ENCODE peak calls at places on chromosomes 11 and 22, in four cellular contexts. K is brain microvascular endothelial cell, Z is Peyer's patch, N is IMR-90. R is an unnamed sample.

GRCh38 chr11:66172146-66172545 is 96.3 kb upstream of the RAB1B start:
- DNase-seq in K (peak), Z (no peak), N (peak), R (no peak)

GRCh38 chr11:75320643-75321042 is 30.8 kb downstream of the ARRB1 start:
- DNase-seq in Z (no peak), K (no peak), N (no peak), R (peak)

GRCh38 chr11:110075087-110075821 is 17.9 kb upstream of the ZC3H12C start:
- DNase-seq in N (no peak), Z (no peak), K (no peak), R (no peak)

GRCh38 chr11:13220148-13220547 is 57.4 kb upstream of the BMAL1 start:
- DNase-seq in N (no peak), K (no peak), Z (no peak), R (no peak)

GRCh38 chr22:35400335-35400680 is 368 bp downstream of the MCM5 start:
- DNase-seq in N (no peak), Z (peak), K (no peak), R (no peak)

GRCh38 chr11:1150769-1151365 is 6.9 kb upstream of the MUC5AC start:
- DNase-seq in K (peak), N (peak), Z (peak), R (no peak)

GRCh38 chr22:39488563-39489083 is 13.5 kb upstream of the MIEF1 start:
- DNase-seq in K (no peak), Z (no peak), N (no peak), R (no peak)

GRCh38 chr11:46537851-46538295 is 56.0 kb downstream of the AMBRA1 start:
- DNase-seq in K (peak), N (peak), Z (peak), R (peak)

GRCh38 chr11:71352226-71352625 is 96.0 kb downstream of the DHCR7 start:
- DNase-seq in N (no peak), Z (no peak), K (no peak), R (no peak)

GRCh38 chr11:134362192-134362901 is 30.6 kb downstream of the GLB1L2 start:
- DNase-seq in Z (no peak), N (no peak), K (no peak), R (peak)

GRCh38 chr11:115477410-115477809 is 26.8 kb downstream of the CADM1 start:
- DNase-seq in N (no peak), K (no peak), Z (no peak), R (no peak)

GRCh38 chr22:19011075-19011474 is 75.0 kb upstream of the PRODH start:
- DNase-seq in K (no peak), N (no peak), Z (no peak), R (no peak)

GRCh38 chr11:11451501-11452005 is 98.5 kb upstream of the CSNK2A3 start:
- DNase-seq in K (no peak), N (peak), Z (no peak), R (no peak)

GRCh38 chr11:59199546-59200420 is 12.9 kb downstream of the MPEG1 start:
- DNase-seq in K (no peak), Z (no peak), N (no peak), R (no peak)

GRCh38 chr11:69707156-69707555 is 3.3 kb upstream of the FGF19 start:
- DNase-seq in Z (no peak), K (no peak), N (no peak), R (no peak)

GRCh38 chr11:69705246-69705856 is 1.5 kb upstream of the FGF19 start:
- DNase-seq in N (no peak), K (no peak), Z (no peak), R (no peak)

GRCh38 chr11:69704508-69705245 is 855 bp upstream of the FGF19 start:
- DNase-seq in K (no peak), Z (no peak), N (no peak), R (no peak)

GRCh38 chr11:69703711-69704507 is at the start of gene FGF19:
- DNase-seq in Z (no peak), K (no peak), N (no peak), R (no peak)

DNA sequence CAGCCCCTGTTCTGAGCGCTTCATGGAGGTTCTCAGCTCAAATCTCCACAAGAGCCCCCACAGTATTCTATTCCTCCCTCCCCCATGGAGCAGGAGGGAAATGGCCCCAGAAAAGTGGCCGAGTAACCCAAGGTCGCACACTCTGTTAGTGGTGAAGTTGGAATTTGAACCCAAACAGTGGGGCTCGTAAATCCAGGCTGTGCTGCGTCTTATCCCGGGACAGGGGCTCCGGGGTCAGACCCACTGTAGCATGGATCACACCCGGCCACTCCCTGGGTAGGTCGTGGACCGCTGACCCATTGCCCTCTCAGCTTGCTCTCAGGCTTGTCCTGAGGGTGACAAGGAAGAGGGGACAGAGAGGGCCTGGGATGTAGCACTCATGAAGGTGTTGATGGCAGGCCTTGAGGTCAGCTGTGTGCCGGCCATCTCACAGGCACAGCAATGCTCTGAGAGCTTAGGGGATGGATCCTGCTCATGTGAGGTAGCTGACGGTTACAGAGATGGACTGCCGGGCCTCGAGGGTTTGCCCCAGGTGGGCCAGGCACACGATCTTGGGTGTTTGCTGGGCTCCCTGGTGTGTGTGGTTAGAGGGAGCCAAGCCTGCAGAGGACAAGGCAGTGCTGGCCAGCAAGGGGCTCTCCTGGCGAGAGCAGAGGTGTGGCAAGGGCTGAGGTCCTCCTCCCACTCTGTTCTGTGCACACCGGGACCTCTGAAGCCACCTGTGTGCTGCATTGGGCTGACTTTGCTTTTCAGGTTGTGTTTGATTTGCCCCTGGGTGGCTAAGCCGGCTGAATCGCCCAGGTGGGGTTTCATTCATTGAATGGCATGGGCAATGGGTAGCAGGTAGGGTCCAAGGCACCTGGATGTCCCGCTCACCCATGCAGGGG is 2.3 kb upstream of the FGF19 start:
- DNase-seq in N (no peak), Z (no peak), K (no peak), R (no peak)
- H3K4me3 ChIP-seq in N (no peak), Z (no peak), K (no peak), R (no peak)

GRCh38 chr11:131372243-131372930 is 2.0 kb downstream of the NTM start:
- DNase-seq in Z (no peak), K (no peak), N (no peak), R (no peak)

GRCh38 chr11:131370090-131370751 is at the start of gene NTM:
- DNase-seq in N (peak), Z (no peak), K (no peak), R (peak)

GRCh38 chr11:131370901-131371790 is 731 bp downstream of the NTM start:
- DNase-seq in Z (no peak), K (no peak), N (no peak), R (no peak)

GRCh38 chr11:131373326-131373725 is 2.9 kb downstream of the NTM start:
- DNase-seq in N (no peak), K (no peak), Z (no peak), R (no peak)

GRCh38 chr11:131371791-131372104 is 1.3 kb downstream of the NTM start:
- DNase-seq in Z (no peak), N (no peak), K (no peak), R (no peak)
- H3K4me3 ChIP-seq in Z (no peak), N (no peak), K (no peak), R (no peak)

GRCh38 chr11:6647282-6647679 is 8.3 kb downstream of the DCHS1 start:
- DNase-seq in Z (no peak), N (peak), K (peak), R (peak)
- H3K4me3 ChIP-seq in Z (no peak), N (no peak), K (no peak), R (no peak)

GRCh38 chr11:84722583-84723108 is 904.5 kb downstream of the DLG2 start:
- DNase-seq in N (no peak), K (no peak), Z (no peak), R (no peak)

GRCh38 chr11:84719935-84720577 is 907.1 kb downstream of the DLG2 start:
- DNase-seq in K (no peak), N (no peak), Z (no peak), R (peak)

GRCh38 chr11:84721561-84721961 is 905.6 kb downstream of the DLG2 start:
- DNase-seq in Z (no peak), K (no peak), N (no peak), R (no peak)

GRCh38 chr11:84720706-84721402 is 906.3 kb downstream of the DLG2 start:
- DNase-seq in K (no peak), Z (no peak), N (no peak), R (peak)
- H3K4me3 ChIP-seq in K (peak), Z (peak), N (peak), R (peak)

DNA sequence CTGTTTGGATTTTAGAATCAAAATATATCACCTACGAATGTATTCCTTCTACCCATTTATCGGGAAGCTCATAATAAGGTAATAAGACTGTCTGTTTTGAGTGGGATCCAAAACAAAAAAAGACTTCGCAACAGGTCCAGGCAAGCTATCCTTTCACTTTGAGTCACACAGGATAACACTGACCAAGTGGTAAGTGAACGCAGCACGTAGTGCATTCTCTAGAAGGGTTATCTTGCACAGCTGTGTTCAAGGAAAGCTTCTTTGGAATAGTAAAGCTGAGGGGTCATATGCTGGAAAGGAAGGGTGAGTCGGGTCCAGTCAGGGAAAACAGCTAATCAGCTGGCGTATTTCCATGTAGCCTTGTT is 22.3 kb upstream of the NRGN start:
- DNase-seq in Z (no peak), K (peak), N (peak), R (no peak)
- H3K4me3 ChIP-seq in Z (no peak), K (no peak), N (peak), R (peak)

GRCh38 chr11:17277024-17277584 is 565 bp downstream of the NUCB2 start:
- DNase-seq in N (peak), Z (no peak), K (peak), R (no peak)

GRCh38 chr11:17276236-17277023 is at the start of gene NUCB2:
- DNase-seq in Z (peak), K (peak), N (peak), R (peak)

GRCh38 chr11:17286332-17286731 is 9.8 kb downstream of the NUCB2 start:
- DNase-seq in Z (no peak), K (no peak), N (no peak), R (no peak)

GRCh38 chr11:17275376-17276235 is 933 bp upstream of the NUCB2 start:
- DNase-seq in Z (no peak), K (no peak), N (no peak), R (no peak)

GRCh38 chr11:17280494-17281127 is 4.1 kb downstream of the NUCB2 start:
- DNase-seq in N (peak), K (no peak), Z (no peak), R (no peak)
- H3K4me3 ChIP-seq in N (no peak), K (no peak), Z (no peak), R (no peak)

GRCh38 chr22:25884121-25884520 is 142.1 kb downstream of the MYO18B start:
- DNase-seq in Z (no peak), N (no peak), K (no peak), R (no peak)

GRCh38 chr22:25880524-25880923 is 138.5 kb downstream of the MYO18B start:
- DNase-seq in N (no peak), Z (no peak), K (no peak), R (no peak)

GRCh38 chr22:25882366-25882765 is 140.4 kb downstream of the MYO18B start:
- DNase-seq in K (no peak), Z (no peak), N (no peak), R (no peak)

GRCh38 chr22:25878933-25879332 is 136.9 kb downstream of the MYO18B start:
- DNase-seq in Z (no peak), K (no peak), N (no peak), R (no peak)

GRCh38 chr22:25881353-25881752 is 139.4 kb downstream of the MYO18B start:
- DNase-seq in K (no peak), N (no peak), Z (no peak), R (no peak)
- H3K4me3 ChIP-seq in K (no peak), N (no peak), Z (no peak), R (no peak)

GRCh38 chr11:60835472-60835871 is 6.4 kb upstream of the CCDC86 start:
- DNase-seq in N (peak), Z (no peak), K (no peak), R (no peak)

GRCh38 chr11:60831501-60832079 is 10.3 kb upstream of the CCDC86 start:
- DNase-seq in K (no peak), N (peak), Z (no peak), R (no peak)

GRCh38 chr11:60838132-60838531 is 3.8 kb upstream of the CCDC86 start:
- DNase-seq in K (no peak), Z (no peak), N (peak), R (no peak)

GRCh38 chr11:60836866-60837510 is 4.9 kb upstream of the CCDC86 start:
- DNase-seq in Z (no peak), K (no peak), N (no peak), R (no peak)

DNA sequence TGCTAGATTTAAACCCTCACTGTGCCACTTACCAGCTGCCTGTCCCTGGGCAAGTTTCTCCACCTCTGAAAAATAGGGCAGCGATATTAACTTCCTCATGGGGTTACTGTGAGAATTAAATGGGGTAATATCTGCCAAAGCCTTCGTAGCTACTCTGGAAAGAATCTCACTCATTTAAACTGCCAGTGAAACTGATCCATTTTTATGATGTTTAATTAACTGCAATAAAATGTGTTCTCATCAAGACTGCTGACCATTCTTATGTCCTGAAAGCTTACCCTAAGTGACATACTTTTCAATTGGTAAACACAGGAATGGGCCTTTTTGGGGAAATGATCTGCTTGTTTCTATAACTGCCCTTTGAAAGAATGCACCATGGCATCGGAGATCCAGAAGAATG is 7.2 kb upstream of the CCDC86 start:
- DNase-seq in K (no peak), N (no peak), Z (no peak), R (no peak)
- H3K4me3 ChIP-seq in K (no peak), N (no peak), Z (no peak), R (no peak)

GRCh38 chr11:47551086-47551485 is 1.8 kb downstream of the CELF1 start:
- DNase-seq in K (no peak), Z (no peak), N (peak), R (no peak)
- H3K4me3 ChIP-seq in K (peak), Z (no peak), N (no peak), R (no peak)

GRCh38 chr22:33680632-33681031 is 239.6 kb downstream of the LARGE1 start:
- DNase-seq in K (no peak), N (no peak), Z (no peak), R (no peak)

GRCh38 chr22:33678523-33678922 is 241.8 kb downstream of the LARGE1 start:
- DNase-seq in N (no peak), Z (no peak), K (no peak), R (no peak)

GRCh38 chr22:33687464-33687863 is 232.8 kb downstream of the LARGE1 start:
- DNase-seq in Z (no peak), K (no peak), N (no peak), R (no peak)

GRCh38 chr22:33684059-33684458 is 236.2 kb downstream of the LARGE1 start:
- DNase-seq in Z (no peak), N (no peak), K (no peak), R (no peak)

DNA sequence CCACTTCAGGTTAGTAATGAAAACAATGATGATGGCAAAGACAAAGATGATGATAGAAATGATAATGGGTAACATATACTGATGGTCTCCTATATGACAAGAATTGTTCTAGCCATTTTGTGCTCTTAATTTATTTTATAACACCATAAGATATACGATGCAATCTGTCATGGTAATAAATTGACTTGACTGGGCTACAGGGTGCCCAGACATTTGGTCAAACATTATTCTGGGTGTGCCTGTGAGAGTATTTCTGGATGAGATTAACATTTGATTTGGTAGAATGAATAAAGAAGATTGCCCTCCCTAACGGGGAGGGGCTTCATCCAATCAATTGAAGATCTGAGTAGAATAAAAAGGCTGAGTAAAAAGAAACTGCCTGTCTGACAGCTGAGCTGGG is 237.3 kb downstream of the LARGE1 start:
- DNase-seq in Z (no peak), K (no peak), N (no peak), R (no peak)
- H3K4me3 ChIP-seq in Z (no peak), K (no peak), N (no peak), R (no peak)

R was measured in right cardiac atrium.